ENCODE peak calls at places on chromosomes 11 and 22, in five cellular contexts. One of them, this sample, is unnamed.

GRCh38 chr11:30586251-30587144 is at the start of gene MPPED2:
- DNase-seq in tibial nerve: no peak
- DNase-seq in upper lobe of right lung: peak
- DNase-seq in osteocyte: no peak
- DNase-seq in colonic mucosa: peak
- DNase-seq in this sample: peak

GRCh38 chr11:62694455-62695167 is 5.3 kb upstream of the LRRN4CL start:
- DNase-seq in tibial nerve: peak
- DNase-seq in upper lobe of right lung: peak
- DNase-seq in osteocyte: no peak
- DNase-seq in colonic mucosa: peak
- DNase-seq in this sample: peak

GRCh38 chr11:72721689-72722049 is 30.5 kb downstream of the ARAP1 start:
- DNase-seq in tibial nerve: no peak
- DNase-seq in upper lobe of right lung: peak
- DNase-seq in osteocyte: no peak
- DNase-seq in colonic mucosa: peak
- DNase-seq in this sample: no peak

GRCh38 chr11:72308226-72309073 is 64.5 kb upstream of the PHOX2A start:
- DNase-seq in tibial nerve: no peak
- DNase-seq in upper lobe of right lung: no peak
- DNase-seq in osteocyte: no peak
- DNase-seq in colonic mucosa: no peak
- DNase-seq in this sample: peak

GRCh38 chr11:110065189-110065588 is 28.0 kb upstream of the ZC3H12C start:
- DNase-seq in tibial nerve: no peak
- DNase-seq in upper lobe of right lung: no peak
- DNase-seq in osteocyte: no peak
- DNase-seq in colonic mucosa: no peak
- DNase-seq in this sample: no peak

GRCh38 chr11:69444381-69445130 is 36.9 kb upstream of the LINC01488 start:
- DNase-seq in tibial nerve: peak
- DNase-seq in upper lobe of right lung: peak
- DNase-seq in osteocyte: no peak
- DNase-seq in colonic mucosa: peak
- DNase-seq in this sample: no peak

GRCh38 chr22:24894998-24895397 is 51.5 kb downstream of the LHFPL7 start:
- DNase-seq in tibial nerve: peak
- DNase-seq in upper lobe of right lung: peak
- DNase-seq in osteocyte: no peak
- DNase-seq in colonic mucosa: peak
- DNase-seq in this sample: no peak

GRCh38 chr22:38871360-38872171 is 450 bp downstream of the CBX6 start:
- DNase-seq in tibial nerve: no peak
- DNase-seq in upper lobe of right lung: no peak
- DNase-seq in osteocyte: peak
- DNase-seq in colonic mucosa: no peak
- DNase-seq in this sample: peak

GRCh38 chr11:129331217-129331616 is 44.4 kb upstream of the BARX2 start:
- DNase-seq in tibial nerve: no peak
- DNase-seq in upper lobe of right lung: no peak
- DNase-seq in osteocyte: peak
- DNase-seq in colonic mucosa: peak
- DNase-seq in this sample: no peak

GRCh38 chr11:12114487-12115033 is 4.2 kb downstream of the MICAL2 start:
- DNase-seq in tibial nerve: no peak
- DNase-seq in upper lobe of right lung: no peak
- DNase-seq in osteocyte: no peak
- DNase-seq in colonic mucosa: no peak
- DNase-seq in this sample: no peak

GRCh38 chr11:1493650-1494244 is 7.2 kb upstream of the MOB2 start:
- DNase-seq in tibial nerve: no peak
- DNase-seq in upper lobe of right lung: no peak
- DNase-seq in osteocyte: no peak
- DNase-seq in colonic mucosa: no peak
- DNase-seq in this sample: no peak

GRCh38 chr11:64933935-64934693 is 1.6 kb downstream of the GPHA2 start:
- DNase-seq in tibial nerve: no peak
- DNase-seq in upper lobe of right lung: peak
- DNase-seq in osteocyte: no peak
- DNase-seq in colonic mucosa: no peak
- DNase-seq in this sample: no peak

GRCh38 chr11:12893787-12894672 is 115.1 kb upstream of the RASSF10 start:
- DNase-seq in tibial nerve: peak
- DNase-seq in upper lobe of right lung: peak
- DNase-seq in osteocyte: peak
- DNase-seq in colonic mucosa: peak
- DNase-seq in this sample: peak

GRCh38 chr11:69501121-69501489 is 19.6 kb downstream of the LINC01488 start:
- DNase-seq in tibial nerve: no peak
- DNase-seq in upper lobe of right lung: no peak
- DNase-seq in osteocyte: no peak
- DNase-seq in colonic mucosa: no peak
- DNase-seq in this sample: no peak

GRCh38 chr11:32396991-32397390 is 38.3 kb downstream of the WT1 start:
- DNase-seq in tibial nerve: no peak
- DNase-seq in upper lobe of right lung: no peak
- DNase-seq in osteocyte: no peak
- DNase-seq in colonic mucosa: no peak
- DNase-seq in this sample: no peak

GRCh38 chr22:46646531-46647211 is 26.5 kb downstream of the GRAMD4 start:
- DNase-seq in tibial nerve: no peak
- DNase-seq in upper lobe of right lung: no peak
- DNase-seq in osteocyte: no peak
- DNase-seq in colonic mucosa: peak
- DNase-seq in this sample: no peak

GRCh38 chr22:30892731-30893221 is 75.8 kb downstream of the MORC2 start:
- DNase-seq in tibial nerve: no peak
- DNase-seq in upper lobe of right lung: no peak
- DNase-seq in osteocyte: peak
- DNase-seq in colonic mucosa: no peak
- DNase-seq in this sample: no peak

GRCh38 chr11:31940396-31941037 is 129.4 kb upstream of the PAX6 start:
- DNase-seq in tibial nerve: no peak
- DNase-seq in upper lobe of right lung: no peak
- DNase-seq in osteocyte: no peak
- DNase-seq in colonic mucosa: no peak
- DNase-seq in this sample: no peak

GRCh38 chr11:83441596-83441995 is 155.4 kb upstream of the CCDC90B start:
- DNase-seq in tibial nerve: no peak
- DNase-seq in upper lobe of right lung: no peak
- DNase-seq in osteocyte: no peak
- DNase-seq in colonic mucosa: no peak
- DNase-seq in this sample: no peak

GRCh38 chr22:39518996-39519680 is 1.2 kb upstream of the ATF4 start:
- DNase-seq in tibial nerve: no peak
- DNase-seq in upper lobe of right lung: no peak
- DNase-seq in osteocyte: no peak
- DNase-seq in colonic mucosa: peak
- DNase-seq in this sample: peak

GRCh38 chr22:30859714-30860095 is 108.9 kb downstream of the MORC2 start:
- DNase-seq in tibial nerve: no peak
- DNase-seq in upper lobe of right lung: peak
- DNase-seq in osteocyte: peak
- DNase-seq in colonic mucosa: no peak
- DNase-seq in this sample: no peak

GRCh38 chr11:71843858-71844257 is 10.9 kb downstream of the DEFB108B start:
- DNase-seq in tibial nerve: no peak
- DNase-seq in upper lobe of right lung: peak
- DNase-seq in osteocyte: no peak
- DNase-seq in colonic mucosa: no peak
- DNase-seq in this sample: no peak

GRCh38 chr22:26481112-26481693 is 2.4 kb downstream of the HPS4 start:
- DNase-seq in tibial nerve: no peak
- DNase-seq in upper lobe of right lung: no peak
- DNase-seq in osteocyte: no peak
- DNase-seq in colonic mucosa: no peak
- DNase-seq in this sample: no peak

GRCh38 chr11:71580057-71581003 is 2.3 kb downstream of the KRTAP5-11 start:
- DNase-seq in tibial nerve: no peak
- DNase-seq in upper lobe of right lung: no peak
- DNase-seq in osteocyte: no peak
- DNase-seq in colonic mucosa: peak
- DNase-seq in this sample: peak

GRCh38 chr22:21587803-21588611 is 20.5 kb downstream of the UBE2L3 start:
- DNase-seq in tibial nerve: no peak
- DNase-seq in upper lobe of right lung: no peak
- DNase-seq in osteocyte: no peak
- DNase-seq in colonic mucosa: no peak
- DNase-seq in this sample: no peak

GRCh38 chr22:20560716-20561115 is 53.3 kb downstream of the MED15 start:
- DNase-seq in tibial nerve: no peak
- DNase-seq in upper lobe of right lung: no peak
- DNase-seq in osteocyte: no peak
- DNase-seq in colonic mucosa: no peak
- DNase-seq in this sample: no peak

GRCh38 chr11:78351979-78352731 is 65.5 kb downstream of the GAB2 start:
- DNase-seq in tibial nerve: no peak
- DNase-seq in upper lobe of right lung: no peak
- DNase-seq in osteocyte: no peak
- DNase-seq in colonic mucosa: no peak
- DNase-seq in this sample: no peak

DNA sequence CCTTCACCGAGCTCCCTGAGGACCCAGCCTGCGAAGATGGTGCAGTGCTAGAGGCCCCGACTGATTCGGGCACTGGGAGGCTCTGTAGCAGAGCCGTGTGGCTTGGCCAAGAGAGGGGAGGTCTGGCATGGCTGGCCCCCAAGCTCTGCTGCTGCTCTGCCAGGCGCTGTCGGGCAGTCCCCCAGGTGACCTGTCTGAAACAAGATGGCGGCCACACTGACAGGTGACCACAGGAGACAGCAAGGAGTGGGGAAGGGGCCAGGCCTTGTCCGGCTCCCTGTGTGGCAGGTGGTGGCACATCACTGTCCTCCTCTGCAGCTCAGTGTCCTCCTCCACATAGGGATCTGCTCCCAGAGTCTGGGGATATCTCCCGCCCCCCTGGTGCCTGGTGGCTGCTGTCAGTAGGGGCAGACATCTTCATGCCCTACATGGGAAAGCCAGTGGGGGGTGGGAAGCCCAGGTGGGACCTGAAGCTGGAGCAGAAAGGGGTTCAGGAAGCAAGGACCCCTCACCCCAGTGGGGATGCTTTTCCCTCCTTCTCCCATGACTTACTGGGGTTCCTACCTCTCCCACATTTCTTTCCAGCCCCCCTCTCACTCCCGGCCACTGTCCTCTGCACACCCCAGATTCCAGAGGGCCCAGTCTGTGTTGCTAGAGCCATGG is 40.1 kb upstream of the WNT11 start:
- DNase-seq in tibial nerve: no peak
- DNase-seq in upper lobe of right lung: no peak
- DNase-seq in osteocyte: no peak
- DNase-seq in colonic mucosa: no peak
- DNase-seq in this sample: no peak
- TF ChIP-seq CTCF in tibial nerve: no peak
- TF ChIP-seq CTCF in upper lobe of right lung: no peak
- TF ChIP-seq CTCF in osteocyte: no peak
- TF ChIP-seq CTCF in colonic mucosa: no peak
- TF ChIP-seq CTCF in this sample: no peak

DNA sequence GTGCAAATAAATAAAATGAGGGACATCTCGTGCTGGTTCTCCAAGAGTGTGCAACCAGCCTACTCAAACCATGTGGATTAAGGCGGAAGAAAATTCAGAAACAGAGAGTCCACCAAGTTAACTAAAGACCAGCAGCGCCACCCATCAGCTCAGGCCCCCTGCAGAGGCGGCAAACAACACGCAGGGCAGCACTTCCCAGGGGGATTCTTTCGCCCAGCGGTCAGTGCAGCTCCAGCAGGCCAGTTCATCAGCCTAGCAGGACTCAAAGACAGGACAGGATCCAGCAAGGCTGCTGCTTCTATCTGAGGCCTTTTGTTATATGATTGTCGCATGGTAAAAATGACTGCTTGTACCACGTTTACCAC is 51.7 kb downstream of the PACSIN2 start:
- DNase-seq in tibial nerve: no peak
- DNase-seq in upper lobe of right lung: no peak
- DNase-seq in osteocyte: no peak
- DNase-seq in colonic mucosa: no peak
- DNase-seq in this sample: no peak
- TF ChIP-seq CTCF in tibial nerve: no peak
- TF ChIP-seq CTCF in upper lobe of right lung: no peak
- TF ChIP-seq CTCF in osteocyte: no peak
- TF ChIP-seq CTCF in colonic mucosa: no peak
- TF ChIP-seq CTCF in this sample: no peak

GRCh38 chr11:100865443-100865842 is 178.4 kb downstream of the ARHGAP42 start:
- DNase-seq in tibial nerve: no peak
- DNase-seq in upper lobe of right lung: no peak
- DNase-seq in osteocyte: no peak
- DNase-seq in colonic mucosa: no peak
- DNase-seq in this sample: no peak

GRCh38 chr11:100861221-100861620 is 174.1 kb downstream of the ARHGAP42 start:
- DNase-seq in tibial nerve: no peak
- DNase-seq in upper lobe of right lung: no peak
- DNase-seq in osteocyte: no peak
- DNase-seq in colonic mucosa: no peak
- DNase-seq in this sample: no peak

GRCh38 chr11:100860318-100860896 is 173.3 kb downstream of the ARHGAP42 start:
- DNase-seq in tibial nerve: no peak
- DNase-seq in upper lobe of right lung: no peak
- DNase-seq in osteocyte: no peak
- DNase-seq in colonic mucosa: no peak
- DNase-seq in this sample: no peak

GRCh38 chr11:100866453-100866852 is 179.4 kb downstream of the ARHGAP42 start:
- DNase-seq in tibial nerve: no peak
- DNase-seq in upper lobe of right lung: no peak
- DNase-seq in osteocyte: no peak
- DNase-seq in colonic mucosa: no peak
- DNase-seq in this sample: no peak

DNA sequence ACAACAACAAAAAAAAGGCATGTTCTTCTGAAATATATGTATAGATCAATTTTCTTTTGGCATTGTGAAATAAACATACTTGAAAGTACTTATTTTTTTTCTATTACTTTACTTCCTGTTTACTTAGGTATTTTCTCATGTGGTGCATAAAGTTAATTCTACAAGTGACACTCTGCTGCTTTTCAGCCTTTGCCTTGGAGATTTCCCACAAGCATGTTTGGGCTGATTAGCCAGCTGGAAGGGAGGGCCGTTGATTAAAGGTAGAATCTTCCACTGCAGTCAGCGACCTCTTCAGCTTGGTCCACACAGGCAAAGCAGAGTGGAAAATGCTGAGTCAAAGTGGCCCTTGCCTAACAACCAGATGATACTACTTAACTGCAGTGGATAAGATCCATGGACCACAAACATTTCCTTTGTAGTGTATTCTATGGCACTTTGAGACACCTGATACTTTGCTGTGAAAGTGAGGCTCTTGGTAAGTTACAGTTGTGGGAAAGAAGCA is 176.0 kb downstream of the ARHGAP42 start:
- DNase-seq in tibial nerve: no peak
- DNase-seq in upper lobe of right lung: no peak
- DNase-seq in osteocyte: no peak
- DNase-seq in colonic mucosa: no peak
- DNase-seq in this sample: no peak
- TF ChIP-seq CTCF in tibial nerve: no peak
- TF ChIP-seq CTCF in upper lobe of right lung: no peak
- TF ChIP-seq CTCF in osteocyte: no peak
- TF ChIP-seq CTCF in colonic mucosa: no peak
- TF ChIP-seq CTCF in this sample: no peak

GRCh38 chr11:75450826-75451783 is 18.1 kb upstream of the KLHL35 start:
- DNase-seq in tibial nerve: no peak
- DNase-seq in upper lobe of right lung: no peak
- DNase-seq in osteocyte: no peak
- DNase-seq in colonic mucosa: no peak
- DNase-seq in this sample: peak
- TF ChIP-seq CTCF in tibial nerve: no peak
- TF ChIP-seq CTCF in upper lobe of right lung: peak
- TF ChIP-seq CTCF in osteocyte: peak
- TF ChIP-seq CTCF in colonic mucosa: no peak
- TF ChIP-seq CTCF in this sample: peak

GRCh38 chr11:44633641-44634040 is 68.2 kb downstream of the CD82 start:
- DNase-seq in tibial nerve: no peak
- DNase-seq in upper lobe of right lung: no peak
- DNase-seq in osteocyte: no peak
- DNase-seq in colonic mucosa: no peak
- DNase-seq in this sample: no peak
- TF ChIP-seq CTCF in tibial nerve: no peak
- TF ChIP-seq CTCF in upper lobe of right lung: no peak
- TF ChIP-seq CTCF in osteocyte: peak
- TF ChIP-seq CTCF in colonic mucosa: no peak
- TF ChIP-seq CTCF in this sample: no peak

This sample was measured in glutamatergic neuron.